ENCODE peak calls at places on chromosomes 2 and 18, in six cellular contexts. S is right atrium auricular region, H is endothelial cell of umbilical vein, T is NT2/D1, A is ovary, N is choroid plexus epithelial cell. Z is an unnamed sample.

GRCh38 chr2:85133751-85134254 is 611 bp downstream of the TCF7L1 start:
- DNase-seq in H (peak; percentile 45), S (peak; percentile 68), N (peak; percentile 29), T (no peak), A (peak; percentile 59), Z (peak; percentile 40)

GRCh38 chr2:191957996-191958860 is 111.3 kb upstream of the CAVIN2 start:
- DNase-seq in T (no peak), A (no peak), H (peak; percentile 71), S (no peak), N (peak; percentile 61), Z (no peak)

GRCh38 chr2:74740395-74741075 is 86.5 kb downstream of the SEMA4F start:
- DNase-seq in A (no peak), T (no peak), N (peak; percentile 66), H (peak; percentile 77), S (peak; percentile 69), Z (peak; percentile 86)

GRCh38 chr18:10190564-10190963 is 263.9 kb upstream of the APCDD1 start:
- DNase-seq in A (no peak), T (no peak), N (peak; percentile 21), S (no peak), H (no peak), Z (peak; percentile 75)

GRCh38 chr2:109318150-109318948 is 189.3 kb downstream of the SH3RF3 start:
- DNase-seq in A (peak; percentile 79), S (peak; percentile 92), T (no peak), N (peak; percentile 91), H (no peak), Z (peak; percentile 90)

GRCh38 chr2:29802976-29803375 is 118.4 kb downstream of the ALK start:
- DNase-seq in T (no peak), H (no peak), S (no peak), N (no peak), A (no peak), Z (peak; percentile 16)

GRCh38 chr2:84958135-84959044 is 12.6 kb upstream of the KCMF1 start:
- DNase-seq in A (peak; percentile 25), N (peak; percentile 68), S (no peak), H (peak; percentile 87), T (peak; percentile 99), Z (peak; percentile 92)

GRCh38 chr2:218155953-218156479 is 10.7 kb downstream of the CXCR1 start:
- DNase-seq in A (no peak), S (no peak), T (no peak), N (no peak), H (no peak), Z (no peak)

GRCh38 chr2:181138816-181139215 is 158.4 kb downstream of the UBE2E3 start:
- DNase-seq in N (peak; percentile 78), H (no peak), A (no peak), S (no peak), T (no peak), Z (peak; percentile 28)

GRCh38 chr2:71603311-71603794 is 150.0 kb downstream of the DYSF start:
- DNase-seq in S (peak; percentile 67), H (no peak), N (peak; percentile 25), T (no peak), A (no peak), Z (no peak)

GRCh38 chr2:200278694-200279316 is 27.7 kb upstream of the SPATS2L start:
- DNase-seq in T (no peak), A (no peak), N (no peak), S (no peak), H (no peak), Z (no peak)

GRCh38 chr2:221402072-221402471 is 170.0 kb downstream of the EPHA4 start:
- DNase-seq in T (no peak), S (no peak), N (peak; percentile 52), H (no peak), A (no peak), Z (no peak)

GRCh38 chr2:120383191-120383590 is 37.3 kb downstream of the INHBB start:
- DNase-seq in A (no peak), N (no peak), H (no peak), T (no peak), S (no peak), Z (no peak)

GRCh38 chr18:6256521-6256920 is 158.2 kb downstream of the L3MBTL4 start:
- DNase-seq in S (no peak), H (no peak), T (no peak), A (peak; percentile 29), N (no peak), Z (no peak)

GRCh38 chr2:135256531-135257258 is 204.6 kb downstream of the RAB3GAP1 start:
- DNase-seq in H (no peak), S (no peak), N (no peak), A (no peak), T (no peak), Z (peak; percentile 17)

GRCh38 chr2:215357660-215358059 is 45.8 kb downstream of the ATIC start:
- DNase-seq in T (no peak), A (no peak), S (no peak), N (peak; percentile 57), H (no peak), Z (peak; percentile 68)

GRCh38 chr2:124269348-124269747 is 244.3 kb downstream of the CNTNAP5 start:
- DNase-seq in A (no peak), N (no peak), H (no peak), T (no peak), S (no peak), Z (no peak)

GRCh38 chr2:25371253-25372241 is 29.8 kb upstream of the DNMT3A start:
- DNase-seq in N (no peak), H (no peak), A (no peak), T (no peak), S (no peak), Z (no peak)

GRCh38 chr2:118085173-118086023 is 2.9 kb upstream of the INSIG2 start:
- DNase-seq in S (no peak), T (no peak), N (no peak), H (no peak), A (no peak), Z (no peak)

GRCh38 chr2:174873457-174873856 is 109.2 kb upstream of the CHRNA1 start:
- DNase-seq in T (no peak), H (no peak), S (no peak), N (peak; percentile 43), A (no peak), Z (peak; percentile 43)

GRCh38 chr2:110748489-110748867 is 16.1 kb downstream of the ACOXL start:
- DNase-seq in H (no peak), T (no peak), A (no peak), N (no peak), S (no peak), Z (peak; percentile 59)

GRCh38 chr2:199602271-199602895 is 144.6 kb upstream of the SATB2 start:
- DNase-seq in N (peak; percentile 7), T (peak; percentile 49), H (no peak), S (no peak), A (no peak), Z (no peak)

GRCh38 chr2:224023188-224023587 is 15.9 kb downstream of the SERPINE2 start:
- DNase-seq in N (peak; percentile 17), H (no peak), S (no peak), A (no peak), T (no peak), Z (peak; percentile 50)

GRCh38 chr2:227010433-227010832 is 153.6 kb downstream of the COL4A4 start:
- DNase-seq in T (no peak), H (no peak), A (no peak), N (peak; percentile 63), S (no peak), Z (peak; percentile 39)

GRCh38 chr18:23970161-23971153 is 44.1 kb upstream of the TTC39C start:
- DNase-seq in N (no peak), S (no peak), A (no peak), T (no peak), H (no peak), Z (no peak)

GRCh38 chr2:28691774-28692281 is 59.8 kb upstream of the PPP1CB start:
- DNase-seq in A (peak; percentile 32), T (no peak), S (no peak), H (peak; percentile 86), N (peak; percentile 77), Z (peak; percentile 59)

GRCh38 chr18:62827397-62827796 is 112.1 kb downstream of the PHLPP1 start:
- DNase-seq in H (no peak), S (no peak), N (no peak), T (no peak), A (no peak), Z (no peak)

GRCh38 chr2:13651684-13652131 is 935.0 kb downstream of the TRIB2 start:
- DNase-seq in S (no peak), A (no peak), H (no peak), N (no peak), T (no peak), Z (no peak)

GRCh38 chr2:196413821-196414274 is 225.7 kb upstream of the CCDC150 start:
- DNase-seq in T (no peak), A (no peak), S (no peak), N (peak; percentile 27), H (no peak), Z (peak; percentile 30)

GRCh38 chr2:196410008-196410407 is 229.5 kb upstream of the CCDC150 start:
- DNase-seq in T (no peak), A (no peak), N (no peak), H (no peak), S (no peak), Z (no peak)

GRCh38 chr2:196407675-196408265 is 231.7 kb upstream of the CCDC150 start:
- DNase-seq in S (no peak), N (no peak), A (no peak), T (no peak), H (no peak), Z (no peak)

GRCh38 chr2:196404276-196404675 is 232.9 kb upstream of the STK17B start:
- DNase-seq in S (no peak), A (no peak), N (peak; percentile 17), H (peak; percentile 72), T (no peak), Z (no peak)

GRCh38 chr2:196409376-196409775 is 230.1 kb upstream of the CCDC150 start:
- DNase-seq in H (no peak), A (no peak), N (no peak), S (no peak), T (no peak), Z (peak; percentile 14)
- H3K4me3 ChIP-seq in H (no peak overlapping the region), A (no peak overlapping the region), N (no peak overlapping the region), S (no peak overlapping the region), T (no peak overlapping the region), Z (no peak overlapping the region)

DNA sequence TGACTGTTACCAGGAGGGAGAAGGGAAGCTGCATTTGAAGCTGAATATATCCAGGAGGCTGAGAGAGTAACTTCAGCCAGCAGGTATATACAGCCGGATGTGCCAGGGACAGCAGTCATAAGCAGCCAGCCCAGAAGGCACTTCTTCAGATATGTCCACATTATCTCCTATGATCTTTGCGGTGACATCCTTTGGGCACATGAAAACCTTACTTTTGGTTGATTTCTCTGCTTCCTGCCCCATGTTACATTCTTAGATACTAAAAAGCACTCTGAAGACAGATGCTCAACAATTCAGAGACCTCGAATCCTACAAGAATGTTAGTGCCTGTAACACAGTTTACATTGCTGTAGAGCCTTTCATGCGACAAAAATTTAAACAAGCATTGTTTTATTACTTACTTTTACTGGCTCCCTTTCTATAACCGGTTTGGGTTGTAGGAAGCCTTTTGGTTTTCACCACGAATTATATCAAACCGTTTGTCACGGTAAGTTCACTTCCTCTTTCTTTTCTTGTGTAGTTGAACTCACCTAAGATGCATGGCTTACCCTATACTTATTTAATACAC is 50.3 kb upstream of the TLK1 start:
- DNase-seq in H (no peak), S (no peak), A (no peak), N (no peak), T (no peak), Z (no peak)
- H3K4me3 ChIP-seq in H (no peak overlapping the region), S (no peak overlapping the region), A (no peak overlapping the region), N (no peak overlapping the region), T (no peak overlapping the region), Z (no peak overlapping the region)

GRCh38 chr18:58896734-58897508 is 32.2 kb downstream of the ZNF532 start:
- DNase-seq in A (no peak), H (no peak), S (no peak), T (no peak), N (no peak), Z (no peak)
- H3K4me3 ChIP-seq in A (no peak overlapping the region), H (no peak overlapping the region), S (no peak overlapping the region), T (no peak overlapping the region), N (no peak overlapping the region), Z (no peak overlapping the region)

GRCh38 chr2:8685697-8686358 is 4.0 kb downstream of the ID2 start:
- DNase-seq in N (peak; percentile 28), H (peak; percentile 34), S (peak; percentile 80), A (peak; percentile 64), T (peak; percentile 47), Z (peak; percentile 43)
- H3K4me3 ChIP-seq in N (peak overlapping the region; percentile 51), H (peak overlapping the region; percentile 43), S (peak overlapping the region; percentile 71), A (peak overlapping the region; percentile 73), T (peak overlapping the region; percentile 55), Z (peak overlapping the region; percentile 43)

Z was measured in astrocyte of the spinal cord.